ENCODE peak calls at places on chromosomes 4 and X, in nine cellular contexts. X, M, G, A, Y, N, D, U and B are unnamed samples.

GRCh38 chr4:149264093-149264733 is 551.4 kb downstream of the IQCM start:
- DNase-seq in N (peak), D (peak), M (peak), U (peak), G (no peak), X (no peak), Y (no peak), A (no peak), B (no peak)

GRCh38 chrX:102768984-102769761 is 48.6 kb downstream of the GPRASP3 start:
- DNase-seq in G (peak), Y (peak), D (peak), U (peak), N (peak), M (peak), A (peak), X (peak), B (peak)

GRCh38 chrX:96704661-96705060 is 20.0 kb downstream of the DIAPH2 start:
- DNase-seq in A (no peak), Y (no peak), M (no peak), U (no peak), X (no peak), D (no peak), G (no peak), N (no peak), B (no peak)

GRCh38 chrX:69088171-69088938 is 76.9 kb downstream of the PJA1 start:
- DNase-seq in N (no peak), D (no peak), X (no peak), G (no peak), A (no peak), U (no peak), M (no peak), Y (no peak), B (no peak)

GRCh38 chr4:156889616-156890594 is 81.7 kb downstream of the PDGFC start:
- DNase-seq in A (no peak), D (no peak), U (no peak), N (no peak), M (no peak), Y (peak), X (no peak), G (no peak), B (no peak)

GRCh38 chr4:2745981-2746806 is 9.9 kb downstream of the TNIP2 start:
- DNase-seq in U (no peak), X (peak), Y (no peak), M (peak), A (peak), N (no peak), D (no peak), G (peak), B (no peak)

GRCh38 chrX:45134303-45134702 is 66.4 kb downstream of the DIPK2B start:
- DNase-seq in G (no peak), U (no peak), A (no peak), N (no peak), D (no peak), Y (no peak), M (no peak), X (no peak), B (no peak)

GRCh38 chr4:181855307-181855706 is 387.9 kb upstream of the TENM3 start:
- DNase-seq in U (no peak), X (no peak), G (no peak), N (no peak), M (no peak), A (no peak), Y (no peak), D (no peak), B (no peak)

GRCh38 chrX:23554304-23554703 is 113.0 kb upstream of the PRDX4 start:
- DNase-seq in M (no peak), G (no peak), N (no peak), A (no peak), U (peak), Y (no peak), X (no peak), D (peak), B (no peak)

GRCh38 chr4:114077610-114078009 is 98.2 kb upstream of the ARSJ start:
- DNase-seq in U (no peak), G (no peak), N (no peak), A (no peak), D (no peak), Y (no peak), X (no peak), M (no peak), B (no peak)